ENCODE peak calls at places on chromosome 21, in six cellular contexts. K, R, S, C, U and E are unnamed samples.

GRCh38 chr21:20997308-20997632 is 939 bp upstream of the NCAM2 start:
- DNase-seq in S (no peak), U (peak; percentile 63), C (no peak), R (no peak), K (no peak), E (peak; percentile 18)

GRCh38 chr21:29299906-29300546 is 1.3 kb downstream of the BACH1 start:
- DNase-seq in U (no peak), C (peak; percentile 29), R (peak; percentile 64), S (peak; percentile 98), K (peak; percentile 55), E (peak; percentile 58)

GRCh38 chr21:34808569-34809204 is 139.9 kb downstream of the CLIC6 start:
- DNase-seq in S (peak; percentile 90), C (no peak), U (no peak), K (no peak), R (no peak), E (no peak)

GRCh38 chr21:27021046-27021445 is 54.2 kb upstream of the ADAMTS5 start:
- DNase-seq in R (no peak), U (no peak), C (no peak), S (no peak), K (no peak), E (no peak)

GRCh38 chr21:41250519-41250918 is 66.1 kb upstream of the FAM3B start:
- DNase-seq in R (no peak), C (no peak), U (no peak), K (no peak), S (peak; percentile 77), E (no peak)

GRCh38 chr21:40160911-40161310 is 293.7 kb downstream of the PCP4 start:
- DNase-seq in S (no peak), U (no peak), C (no peak), K (no peak), R (no peak), E (no peak)

GRCh38 chr21:28256420-28256831 is 736.3 kb downstream of the LTN1 start:
- DNase-seq in K (no peak), U (no peak), C (no peak), R (no peak), S (peak; percentile 64), E (no peak)

GRCh38 chr21:29943885-29944284 is 4.1 kb upstream of the GRIK1 start:
- DNase-seq in U (no peak), S (no peak), K (no peak), R (no peak), C (no peak), E (no peak)

GRCh38 chr21:41016472-41016871 is 151.5 kb upstream of the BACE2 start:
- DNase-seq in S (no peak), R (no peak), C (no peak), U (no peak), K (no peak), E (no peak)

DNA sequence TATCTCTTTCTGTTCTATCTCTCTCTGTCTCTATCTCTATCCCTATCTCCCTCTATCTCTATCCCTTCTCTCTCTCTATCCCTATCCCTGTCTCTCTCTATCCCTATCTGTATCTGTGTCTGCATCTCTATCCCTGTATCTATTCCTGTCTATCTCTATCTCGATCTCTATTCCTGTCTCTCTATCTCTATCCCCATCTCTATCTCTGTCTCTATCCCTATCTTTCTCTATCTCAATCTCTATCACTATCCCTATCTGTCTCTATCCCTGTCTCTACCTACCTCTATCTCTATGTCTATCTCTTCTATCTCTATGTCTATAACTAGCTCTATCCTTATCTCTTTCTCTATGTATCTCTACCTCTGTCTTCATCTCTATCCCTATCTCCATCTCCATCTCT is 141.4 kb upstream of the KCNJ6 start:
- DNase-seq in U (no peak), C (no peak), R (no peak), K (no peak), S (no peak), E (no peak)
- TF ChIP-seq CTCF in U (no peak), C (no peak), R (no peak), K (no peak), S (no peak), E (no peak)

DNA sequence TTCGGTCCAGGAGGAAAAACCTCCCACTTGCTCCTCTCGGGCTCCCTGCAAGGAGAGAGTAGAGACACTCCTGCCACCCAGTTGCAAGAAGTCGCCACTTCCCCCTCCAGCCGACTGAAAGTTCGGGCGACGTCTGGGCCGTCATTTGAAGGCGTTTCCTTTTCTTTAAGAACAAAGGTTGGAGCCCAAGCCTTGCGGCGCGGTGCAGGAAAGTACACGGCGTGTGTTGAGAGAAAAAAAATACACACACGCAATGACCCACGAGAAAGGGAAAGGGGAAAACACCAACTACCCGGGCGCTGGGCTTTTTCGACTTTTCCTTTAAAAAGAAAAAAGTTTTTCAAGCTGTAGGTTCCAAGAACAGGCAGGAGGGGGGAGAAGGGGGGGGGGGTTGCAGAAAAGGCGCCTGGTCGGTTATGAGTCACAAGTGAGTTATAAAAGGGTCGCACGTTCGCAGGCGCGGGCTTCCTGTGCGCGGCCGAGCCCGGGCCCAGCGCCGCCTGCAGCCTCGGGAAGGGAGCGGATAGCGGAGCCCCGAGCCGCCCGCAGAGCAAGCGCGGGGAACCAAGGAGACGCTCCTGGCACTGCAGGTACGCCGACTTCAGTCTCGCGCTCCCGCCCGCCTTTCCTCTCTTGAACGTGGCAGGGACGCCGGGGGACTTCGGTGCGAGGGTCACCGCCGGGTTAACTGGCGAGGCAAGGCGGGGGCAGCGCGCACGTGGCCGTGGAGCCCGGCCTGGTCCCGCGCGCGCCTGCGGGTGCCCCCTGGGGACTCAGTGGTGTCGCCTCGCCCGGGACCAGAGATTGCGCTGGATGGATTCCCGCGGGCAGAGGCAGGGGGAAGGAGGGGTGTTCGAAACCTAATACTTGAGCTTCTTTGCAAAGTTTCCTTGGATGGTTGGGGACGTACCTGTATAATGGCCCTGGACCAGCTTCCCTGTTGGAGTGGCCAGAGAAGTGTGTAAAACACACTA is 45.3 kb downstream of the MRPL39 start:
- DNase-seq in U (peak; percentile 82), C (peak; percentile 31), S (peak; percentile 82), R (no peak), K (peak; percentile 73), E (peak; percentile 73)
- TF ChIP-seq CTCF in U (no peak), C (no peak), S (peak; percentile 23), R (no peak), K (no peak), E (no peak)

DNA sequence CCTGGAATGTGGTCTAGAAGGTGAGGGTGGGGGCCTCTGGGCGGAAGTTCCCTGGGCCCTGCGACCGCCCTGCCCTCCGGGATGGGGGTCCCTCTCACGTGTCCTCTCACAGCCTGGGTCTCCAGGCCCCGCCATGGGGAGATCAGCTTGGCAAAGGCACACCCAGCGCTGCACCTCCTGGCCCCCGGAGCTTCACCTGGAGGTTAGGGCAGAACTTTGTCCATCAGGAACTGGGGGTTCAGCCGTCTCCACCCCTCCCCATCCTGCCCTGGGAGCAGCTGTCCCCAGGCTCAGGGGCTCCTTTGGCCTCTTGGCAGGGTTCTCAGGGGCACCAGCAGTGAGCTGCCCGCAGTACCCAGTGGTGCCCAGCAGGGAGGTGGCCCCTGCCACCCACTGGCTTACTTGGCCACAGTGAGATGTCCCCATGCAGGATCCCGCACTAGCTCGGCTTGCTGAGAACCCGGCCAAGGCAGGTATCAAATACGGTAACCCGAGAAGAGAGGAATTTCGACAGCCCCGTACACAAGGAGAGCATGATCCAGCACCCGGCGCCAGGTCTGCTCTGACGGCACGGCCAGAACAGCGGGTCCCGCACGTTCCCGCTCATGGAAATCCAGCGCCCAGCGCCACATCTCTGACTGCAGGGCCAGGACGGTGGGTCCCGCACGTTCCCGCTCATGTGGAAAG is 36.7 kb downstream of the RRP1 start:
- DNase-seq in R (no peak), C (no peak), S (peak; percentile 7), U (peak; percentile 73), K (no peak), E (no peak)
- TF ChIP-seq CTCF in R (no peak), C (no peak), S (no peak), U (no peak), K (no peak), E (no peak)

DNA sequence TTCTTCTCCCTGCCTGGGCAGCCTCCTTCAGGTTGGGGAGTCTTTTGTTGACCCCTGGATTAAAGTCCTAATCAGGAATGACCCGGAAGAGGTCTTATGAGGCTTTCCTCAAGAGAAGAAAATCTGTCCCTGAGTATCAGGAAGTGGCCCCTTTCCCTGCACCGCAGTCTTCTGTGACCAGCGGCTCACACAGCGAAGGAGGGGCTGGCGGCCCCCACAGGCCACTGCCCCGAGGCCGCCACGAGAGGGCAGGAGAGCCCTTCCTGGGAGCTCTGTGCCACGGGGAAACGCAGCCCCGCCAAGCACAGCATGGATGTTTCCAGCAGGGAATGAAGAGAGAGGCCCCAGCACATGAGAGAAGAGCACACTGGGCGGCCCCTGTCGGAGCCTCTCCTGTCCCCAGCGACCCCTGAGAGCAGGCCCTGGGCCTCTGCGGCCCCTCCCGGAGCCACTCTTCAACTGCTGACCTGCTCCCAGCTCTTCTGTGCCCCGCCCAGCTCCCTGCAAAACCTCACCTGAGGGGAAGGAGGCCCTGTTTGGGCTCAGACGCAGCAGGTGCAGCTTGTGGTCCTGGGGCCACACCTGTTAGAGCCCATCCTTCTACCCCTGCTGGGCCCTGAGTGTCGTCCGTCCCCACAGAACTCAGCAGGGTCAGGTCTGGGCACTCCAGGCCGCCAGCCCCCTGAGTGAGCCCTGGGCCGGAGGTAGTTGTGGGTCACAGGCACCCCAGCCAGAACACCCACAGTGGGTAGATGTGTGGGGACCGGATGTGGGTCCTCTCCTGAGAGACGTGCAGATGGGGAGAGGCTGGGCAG is 4.9 kb upstream of the POFUT2 start:
- DNase-seq in K (peak; percentile 85), C (peak; percentile 87), S (peak; percentile 77), R (no peak), U (peak; percentile 96), E (peak; percentile 60)
- TF ChIP-seq CTCF in K (peak; percentile 93), C (peak; percentile 100), S (peak; percentile 95), R (no peak), U (peak; percentile 99), E (no peak)

GRCh38 chr21:33313183-33313582 is 11.6 kb upstream of the IFNAR1 start:
- DNase-seq in S (no peak), R (no peak), C (no peak), U (no peak), K (no peak), E (no peak)

GRCh38 chr21:33305344-33305671 is 19.5 kb upstream of the IFNAR1 start:
- DNase-seq in R (no peak), U (no peak), K (no peak), S (no peak), C (no peak), E (no peak)

GRCh38 chr21:33313611-33314010 is 11.2 kb upstream of the IFNAR1 start:
- DNase-seq in R (no peak), S (no peak), C (no peak), K (no peak), U (no peak), E (no peak)

GRCh38 chr21:33309778-33310177 is 15.0 kb upstream of the IFNAR1 start:
- DNase-seq in C (no peak), S (no peak), U (no peak), K (no peak), R (no peak), E (no peak)

DNA sequence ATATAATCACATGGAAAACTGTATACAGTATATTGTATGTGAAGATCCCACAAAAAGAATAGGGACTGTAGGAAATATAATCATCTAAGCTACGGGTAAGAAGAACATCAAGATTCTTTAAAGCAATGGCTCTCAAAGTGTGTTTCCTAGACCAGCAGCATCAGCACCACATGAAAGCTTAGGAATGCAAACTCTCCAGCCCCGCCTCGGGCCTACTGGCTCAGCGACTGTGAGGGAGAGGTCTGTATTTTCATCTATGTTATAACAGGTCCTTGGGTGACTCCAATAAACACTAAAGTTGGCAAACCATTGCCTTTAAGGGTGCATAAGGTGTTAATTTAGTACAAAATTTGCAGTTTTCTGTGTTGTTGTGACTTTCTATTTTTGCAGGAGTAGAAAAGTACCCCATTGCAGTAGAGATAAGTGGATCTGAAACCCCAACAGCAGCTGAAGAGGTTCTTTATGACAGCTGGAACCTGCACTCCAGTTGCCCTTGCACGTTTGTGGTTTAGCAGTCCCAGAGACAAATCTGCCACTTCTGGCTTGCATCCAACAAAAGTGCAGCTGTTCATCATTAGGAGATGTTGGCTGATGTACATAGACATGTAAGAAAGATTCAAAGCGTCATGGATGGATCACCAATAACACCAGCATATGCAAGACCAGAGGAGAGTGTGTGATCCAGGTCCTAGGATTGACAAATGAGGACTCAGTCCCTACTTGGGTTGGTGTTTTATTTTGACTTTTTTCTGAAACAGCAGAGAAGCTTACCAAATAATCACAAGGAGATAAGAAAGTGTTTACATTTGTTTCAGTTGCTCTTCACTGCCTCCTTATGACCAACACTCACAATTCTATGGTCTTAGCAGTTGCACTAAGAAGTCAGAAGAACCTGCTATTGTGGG is 15.9 kb upstream of the IFNAR1 start:
- DNase-seq in C (no peak), U (no peak), K (no peak), R (no peak), S (peak; percentile 21), E (no peak)
- TF ChIP-seq CTCF in C (no peak), U (no peak), K (no peak), R (no peak), S (peak; percentile 21), E (no peak)